ENCODE peak calls at places on chromosomes 12 and 14, in five cellular contexts. Z is OCI-LY7, P is GM13976, B is neural crest cell, K is lower leg skin. W is an unnamed sample.

GRCh38 chr14:104826197-104826857 is 25.4 kb downstream of the ZBTB42 start:
- DNase-seq in Z (peak), P (peak), B (peak), K (peak), W (peak)

GRCh38 chr12:54560374-54560858 is 11.0 kb downstream of the PDE1B start:
- DNase-seq in Z (peak), P (peak), B (peak), K (peak), W (peak)

GRCh38 chr12:24230061-24230460 is 280.6 kb upstream of the SOX5 start:
- DNase-seq in Z (no peak), P (no peak), B (no peak), K (no peak), W (no peak)

GRCh38 chr12:45681469-45681868 is 48.0 kb upstream of the ARID2 start:
- DNase-seq in Z (no peak), P (no peak), B (no peak), K (no peak), W (no peak)

GRCh38 chr14:74754899-74755298 is 8.2 kb upstream of the YLPM1 start:
- DNase-seq in Z (no peak), P (no peak), B (no peak), K (no peak), W (no peak)

GRCh38 chr12:14238224-14238792 is 127.2 kb upstream of the ATF7IP start:
- DNase-seq in Z (peak), P (no peak), B (no peak), K (no peak), W (no peak)

GRCh38 chr14:67680941-67681340 is 6.5 kb upstream of the VTI1B start:
- DNase-seq in Z (no peak), P (no peak), B (no peak), K (no peak), W (no peak)

GRCh38 chr14:87805315-87805723 is 187.7 kb downstream of the GALC start:
- DNase-seq in Z (peak), P (peak), B (peak), K (no peak), W (peak)

GRCh38 chr12:14776236-14776959 is 26.9 kb downstream of the WBP11 start:
- DNase-seq in Z (peak), P (no peak), B (no peak), K (no peak), W (no peak)

GRCh38 chr12:107522692-107523477 is 162.7 kb upstream of the PWP1 start:
- DNase-seq in Z (no peak), P (no peak), B (peak), K (peak), W (no peak)

GRCh38 chr12:356276-356988 is 32.7 kb downstream of the KDM5A start:
- DNase-seq in Z (no peak), P (no peak), B (no peak), K (no peak), W (no peak)

GRCh38 chr12:117151195-117152031 is 38.9 kb downstream of the FBXO21 start:
- DNase-seq in Z (peak), P (no peak), B (peak), K (peak), W (no peak)

DNA sequence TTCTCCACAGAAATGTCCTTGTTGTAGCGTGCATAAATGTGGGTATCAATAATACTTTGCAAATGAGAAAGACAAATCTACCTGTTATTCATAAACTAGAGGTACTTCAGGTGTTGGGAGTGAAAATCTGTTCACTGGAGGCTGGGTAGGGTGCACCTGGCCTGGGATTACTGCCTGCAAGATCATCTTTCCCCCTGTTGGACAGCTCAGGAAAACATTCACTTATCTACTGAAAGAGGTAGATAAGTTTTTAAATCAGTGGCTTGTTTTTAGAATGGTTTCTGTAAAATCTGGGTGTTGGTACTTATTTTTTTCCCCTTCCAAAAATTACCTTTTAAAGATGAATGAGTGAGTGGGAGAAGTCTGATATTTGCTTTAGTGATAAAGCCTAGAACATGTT is 95.6 kb downstream of the DIP2B start:
- DNase-seq in Z (no peak), P (no peak), B (no peak), K (no peak), W (no peak)
- TF ChIP-seq CTCF in Z (no peak), P (no peak), B (no peak), K (no peak), W (no peak)

GRCh38 chr12:123269395-123269892 is 2.2 kb downstream of the CDK2AP1 start:
- DNase-seq in Z (peak), P (peak), B (peak), K (peak), W (peak)
- TF ChIP-seq CTCF in Z (peak), P (no peak), B (no peak), K (no peak), W (no peak)

GRCh38 chr14:21395450-21395849 is 11.6 kb upstream of the SUPT16H start:
- DNase-seq in Z (no peak), P (no peak), B (no peak), K (no peak), W (no peak)
- TF ChIP-seq CTCF in Z (peak), P (no peak), B (peak), K (no peak), W (peak)

DNA sequence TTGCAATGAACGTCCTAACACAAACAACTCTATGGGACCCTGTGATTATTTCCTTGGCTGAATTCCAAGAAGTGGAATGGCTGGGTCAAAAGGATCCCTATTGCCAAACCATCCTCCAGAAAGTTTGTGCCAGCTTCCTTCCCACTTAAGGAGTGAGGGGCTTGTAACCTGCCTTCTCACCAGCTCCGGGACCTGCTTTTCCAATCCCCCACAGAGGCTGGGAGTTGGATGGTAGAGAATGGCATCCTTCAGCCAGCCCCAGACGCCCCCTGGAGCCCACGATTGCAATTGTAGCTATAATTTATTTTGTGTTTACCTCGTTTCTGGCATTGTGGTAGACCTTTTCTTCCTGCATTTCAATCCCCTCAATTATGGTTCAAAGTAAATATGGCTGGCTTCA is 9.7 kb upstream of the ZDHHC22 start:
- DNase-seq in Z (peak), P (peak), B (peak), K (no peak), W (no peak)
- TF ChIP-seq CTCF in Z (peak), P (peak), B (peak), K (no peak), W (peak)

DNA sequence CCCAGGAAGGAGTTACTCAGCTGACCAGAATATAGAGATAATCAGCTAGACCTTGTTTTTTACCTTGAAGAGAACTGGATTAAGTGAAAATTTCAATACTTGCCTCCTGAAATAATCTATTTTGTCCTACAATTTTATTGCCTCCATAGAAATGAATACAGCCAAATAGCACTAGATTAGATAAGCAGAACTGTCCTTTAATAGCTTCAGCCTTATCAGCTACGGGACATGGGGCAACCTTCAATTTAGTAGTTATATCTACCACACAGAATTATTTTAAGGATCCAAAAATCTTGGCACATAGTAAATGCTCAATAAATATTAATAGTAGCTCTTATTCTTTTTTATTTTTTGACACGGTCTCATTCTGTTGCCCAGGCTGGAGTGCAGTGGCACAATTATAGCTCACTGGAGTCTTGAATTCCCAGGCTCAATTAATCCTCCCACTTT is 67.2 kb upstream of the PLEKHG3 start:
- DNase-seq in Z (no peak), P (no peak), B (no peak), K (no peak), W (no peak)
- TF ChIP-seq CTCF in Z (peak), P (no peak), B (peak), K (no peak), W (no peak)

GRCh38 chr12:56699020-56699661 is 11.1 kb upstream of the PTGES3 start:
- DNase-seq in Z (no peak), P (no peak), B (no peak), K (no peak), W (no peak)

GRCh38 chr12:56694161-56694560 is 6.1 kb upstream of the PTGES3 start:
- DNase-seq in Z (no peak), P (no peak), B (no peak), K (no peak), W (no peak)

DNA sequence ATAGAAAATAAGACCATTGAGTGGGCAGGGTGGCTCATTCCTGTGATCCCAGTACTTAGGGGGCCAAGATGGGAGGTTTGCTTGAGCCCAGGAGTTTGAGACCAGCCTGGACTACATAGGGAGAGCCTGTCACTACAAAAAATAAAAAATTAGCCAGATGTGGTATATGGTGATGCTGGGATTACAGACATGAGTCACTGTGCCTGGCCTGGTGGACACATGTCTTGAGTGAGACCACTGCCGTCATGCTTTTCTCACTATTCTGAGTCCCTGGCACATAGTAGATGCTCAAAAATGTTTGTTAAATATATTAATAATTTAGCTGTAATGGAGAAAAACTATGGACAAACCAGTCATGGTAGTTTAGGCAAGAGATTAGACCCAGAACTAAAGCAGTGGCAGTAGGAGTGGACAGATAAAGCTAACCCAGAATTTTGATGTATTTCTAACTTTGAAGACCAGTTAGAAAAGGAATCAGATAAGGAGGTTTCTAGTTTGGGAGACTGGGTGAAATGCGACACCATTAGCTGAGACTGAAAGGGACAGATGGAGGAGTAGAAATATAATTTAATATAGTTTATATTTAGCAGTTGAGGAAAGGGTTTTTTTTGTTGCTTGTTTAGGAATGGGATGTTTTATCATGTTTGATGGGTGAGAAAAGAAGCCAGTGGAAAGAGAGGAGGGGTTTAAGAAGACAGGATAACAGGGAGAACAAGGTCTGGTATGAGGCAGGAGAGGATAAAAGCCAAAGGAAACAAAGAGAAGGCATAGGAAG is 7.4 kb upstream of the PTGES3 start:
- DNase-seq in Z (no peak), P (no peak), B (no peak), K (no peak), W (no peak)
- TF ChIP-seq CTCF in Z (no peak), P (no peak), B (no peak), K (no peak), W (no peak)